ENCODE peak calls at places on chromosomes 11 and 22, in four cellular contexts. F is cardiac fibroblast, R is IMR-90, W is osteoblast. A is an unnamed sample.

GRCh38 chr11:134224710-134225662 is 515 bp downstream of the VPS26B start:
- DNase-seq in R (peak), W (peak), F (peak), A (peak)

GRCh38 chr22:50701428-50702154 is 29.0 kb downstream of the SHANK3 start:
- DNase-seq in W (peak), R (no peak), F (no peak), A (no peak)

GRCh38 chr11:17979770-17980371 is 33.0 kb downstream of the SERGEF start:
- DNase-seq in R (peak), F (peak), W (no peak), A (peak)

GRCh38 chr22:32837142-32837541 is 35.6 kb downstream of the TIMP3 start:
- DNase-seq in F (no peak), W (no peak), R (no peak), A (no peak)

GRCh38 chr11:269146-269890 is 8.9 kb upstream of the NLRP6 start:
- DNase-seq in W (peak), R (no peak), F (peak), A (no peak)

GRCh38 chr11:64758330-64759079 is 1.3 kb downstream of the PYGM start:
- DNase-seq in W (peak), F (no peak), R (no peak), A (no peak)

GRCh38 chr22:48579035-48579914 is 1248.4 kb downstream of the BRD1 start:
- DNase-seq in F (no peak), R (no peak), W (no peak), A (peak)

GRCh38 chr11:14234446-14234845 is 124.5 kb downstream of the RRAS2 start:
- DNase-seq in R (no peak), F (no peak), W (peak), A (no peak)

GRCh38 chr11:62393735-62394134 is 25.1 kb upstream of the SCGB1A1 start:
- DNase-seq in W (no peak), F (no peak), R (no peak), A (no peak)

GRCh38 chr11:36155770-36156485 is 133.3 kb downstream of the COMMD9 start:
- DNase-seq in R (peak), W (peak), F (peak), A (peak)

GRCh38 chr11:57641426-57641825 is 8.3 kb downstream of the YPEL4 start:
- DNase-seq in F (peak), W (peak), R (peak), A (peak)

GRCh38 chr11:44556735-44557409 is 8.6 kb upstream of the CD82 start:
- DNase-seq in R (peak), W (no peak), F (peak), A (peak)

GRCh38 chr11:118415739-118416068 is 14.3 kb downstream of the ATP5MG start:
- DNase-seq in R (peak), F (peak), W (peak), A (peak)

GRCh38 chr11:57453543-57454177 is 6.7 kb upstream of the RTN4RL2 start:
- DNase-seq in W (peak), R (no peak), F (no peak), A (no peak)

GRCh38 chr11:30143098-30143705 is 87.6 kb upstream of the FSHB start:
- DNase-seq in W (no peak), R (peak), F (peak), A (peak)

GRCh38 chr22:40594346-40594745 is 42.2 kb downstream of the MRTFA start:
- DNase-seq in W (no peak), R (no peak), F (no peak), A (no peak)

GRCh38 chr11:46574656-46575055 is 19.2 kb downstream of the AMBRA1 start:
- DNase-seq in R (no peak), F (no peak), W (no peak), A (no peak)

GRCh38 chr22:43310311-43310710 is 32.9 kb downstream of the SCUBE1 start:
- DNase-seq in F (no peak), R (no peak), W (no peak), A (peak)

GRCh38 chr11:58504232-58504631 is 3.7 kb downstream of the OR5B21 start:
- DNase-seq in R (no peak), W (no peak), F (no peak), A (no peak)

GRCh38 chr22:30605449-30606110 is 1.4 kb upstream of the TCN2 start:
- DNase-seq in F (peak), R (peak), W (peak), A (peak)

GRCh38 chr22:32416556-32417085 is 4.6 kb upstream of the RTCB start:
- DNase-seq in F (no peak), W (no peak), R (no peak), A (peak)

GRCh38 chr11:44988111-44988510 is 37.4 kb upstream of the TP53I11 start:
- DNase-seq in W (no peak), F (no peak), R (no peak), A (no peak)

GRCh38 chr11:65651589-65652510 is 10.9 kb downstream of the RELA start:
- DNase-seq in W (peak), R (peak), F (peak), A (no peak)

GRCh38 chr11:84163115-84163514 is 876.9 kb upstream of the CCDC90B start:
- DNase-seq in F (no peak), W (no peak), R (no peak), A (no peak)

GRCh38 chr11:35584321-35584720 is 33.9 kb upstream of the FJX1 start:
- DNase-seq in F (peak), W (peak), R (peak), A (no peak)

DNA sequence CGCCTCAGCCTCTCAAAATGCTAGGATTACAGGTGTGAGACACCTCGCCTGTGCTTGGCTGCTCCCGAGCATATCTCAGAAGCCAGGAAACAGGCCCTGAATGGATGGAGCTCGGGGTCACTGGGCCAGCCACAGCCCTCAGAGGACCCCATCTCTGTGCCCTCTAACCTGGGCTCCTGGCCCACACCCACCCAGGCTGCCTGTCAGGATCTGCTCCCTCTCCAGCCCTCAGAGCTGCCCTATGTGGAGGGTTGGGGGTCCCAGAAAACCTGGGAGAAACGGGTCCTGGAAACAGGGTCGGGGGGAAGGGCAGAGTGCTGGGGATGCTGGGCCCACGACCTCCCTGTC is 5.2 kb upstream of the CCDC188 start:
- DNase-seq in R (no peak), W (no peak), F (no peak), A (no peak)
- H3K4me3 ChIP-seq in R (no peak), W (no peak), F (no peak), A (no peak)

DNA sequence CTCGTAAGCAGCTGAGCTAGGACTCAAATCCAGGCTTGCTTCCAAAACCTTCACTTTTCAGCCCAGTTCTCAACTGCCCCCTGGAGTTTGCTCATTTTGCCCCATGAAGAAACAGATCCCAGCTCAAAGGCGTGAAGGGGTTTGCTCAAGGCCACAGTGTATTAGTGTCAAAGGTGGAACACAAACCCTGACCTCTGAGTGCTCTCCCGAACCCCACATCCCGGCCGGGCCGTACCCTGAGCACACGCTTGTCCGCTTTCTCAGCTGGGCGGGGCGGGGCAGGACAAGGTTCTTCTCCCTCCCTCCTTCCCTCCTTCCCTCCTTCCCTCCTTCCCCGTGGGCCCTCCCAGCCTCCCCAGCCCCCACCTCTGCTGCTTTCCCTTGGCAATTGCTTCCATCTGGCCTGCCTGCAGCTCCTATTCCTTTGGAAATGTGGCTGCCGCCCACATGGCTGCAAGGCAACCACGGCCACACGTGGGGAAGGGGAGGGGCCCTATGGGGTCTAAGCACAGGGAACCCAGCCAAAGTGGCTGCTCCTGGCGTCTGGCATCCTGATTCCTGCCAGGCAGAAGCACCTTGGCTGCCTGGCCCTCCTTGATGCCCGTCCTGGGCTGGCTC is 4.1 kb downstream of the ST3GAL4 start:
- DNase-seq in F (peak), W (peak), R (peak), A (peak)
- H3K4me3 ChIP-seq in F (no peak), W (peak), R (no peak), A (no peak)

DNA sequence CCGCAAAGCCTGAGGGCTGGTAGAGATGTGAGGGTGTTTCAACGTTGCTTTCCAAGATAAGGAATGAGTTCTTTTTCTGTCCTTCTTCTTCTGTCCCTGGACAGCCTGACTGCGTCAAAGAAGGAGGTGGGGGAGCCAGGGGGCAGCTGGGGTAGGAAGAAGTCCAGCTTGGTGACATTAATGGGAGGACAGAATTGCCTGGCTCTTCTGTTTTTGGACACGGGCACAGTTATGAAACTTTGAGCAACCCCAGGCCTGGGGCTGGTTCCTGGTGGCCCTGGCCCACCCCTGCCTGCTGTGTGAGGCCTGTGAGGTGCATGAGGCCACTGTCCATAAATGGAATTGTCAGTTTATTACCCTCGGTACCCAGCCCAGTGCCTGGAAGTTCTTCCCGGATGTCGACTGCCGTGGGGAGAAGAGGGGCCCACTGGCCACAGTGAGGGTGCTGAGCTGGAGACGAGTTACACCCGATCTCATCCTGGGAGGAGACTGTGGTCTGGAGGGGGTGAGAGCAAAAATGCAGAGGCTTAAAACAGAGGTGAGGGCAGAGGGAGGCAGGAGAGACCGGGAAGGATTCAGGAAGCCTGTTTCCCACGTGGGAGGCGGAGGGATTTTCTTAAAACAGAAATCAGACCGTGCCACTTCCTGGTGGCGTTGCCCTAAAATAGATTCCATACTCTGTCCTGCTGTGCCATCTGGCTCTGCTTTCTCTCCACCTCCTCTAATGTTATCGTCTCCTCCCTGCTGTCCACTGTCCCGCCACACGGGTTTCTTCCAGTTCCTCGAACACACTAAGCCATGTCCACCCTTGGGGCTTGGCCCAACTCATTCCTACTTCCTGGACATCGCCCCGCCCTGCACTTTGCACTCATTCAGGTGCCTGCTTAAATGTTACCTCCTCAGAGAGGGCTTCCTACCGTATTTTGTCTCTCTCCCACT is 59.7 kb upstream of the RASD2 start:
- DNase-seq in F (no peak), W (no peak), R (no peak), A (peak)
- H3K4me3 ChIP-seq in F (no peak), W (no peak), R (no peak), A (no peak)

DNA sequence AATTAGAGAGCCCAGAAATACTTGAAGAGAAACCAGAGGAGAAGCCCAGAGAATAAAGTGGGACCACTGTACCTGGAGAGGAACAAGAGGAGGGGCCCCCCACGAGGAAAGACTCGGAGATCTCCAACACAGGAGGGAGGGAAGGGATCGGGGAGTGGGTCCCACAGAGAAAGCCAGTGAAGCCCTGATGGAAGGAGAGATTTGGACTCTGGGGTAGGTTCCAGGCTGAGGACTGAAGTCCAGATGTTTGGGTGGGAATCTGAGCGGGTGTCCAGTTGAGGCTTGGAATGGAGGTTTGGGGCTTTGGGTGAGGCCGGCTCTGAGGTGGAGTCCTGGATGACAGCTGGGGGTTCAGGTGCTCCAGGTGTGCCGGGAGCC is 32.7 kb downstream of the PDE2A start:
- DNase-seq in R (no peak), W (peak), F (no peak), A (no peak)
- H3K4me3 ChIP-seq in R (no peak), W (no peak), F (no peak), A (peak)

GRCh38 chr22:20206709-20207215 is 55.9 kb upstream of the CCDC188 start:
- DNase-seq in R (peak), W (no peak), F (peak), A (no peak)
- H3K4me3 ChIP-seq in R (peak), W (peak), F (peak), A (peak)

GRCh38 chr11:87352759-87353707 is 315.3 kb downstream of the TMEM135 start:
- DNase-seq in W (peak), R (peak), F (peak), A (peak)
- H3K4me3 ChIP-seq in W (peak), R (no peak), F (no peak), A (no peak)

GRCh38 chr11:12085371-12086251 is 24.8 kb upstream of the MICAL2 start:
- DNase-seq in W (peak), R (peak), F (peak), A (no peak)

GRCh38 chr11:12088531-12088930 is 21.9 kb upstream of the MICAL2 start:
- DNase-seq in W (no peak), F (no peak), R (no peak), A (no peak)

GRCh38 chr11:12088047-12088481 is 22.3 kb upstream of the MICAL2 start:
- DNase-seq in R (peak), W (peak), F (peak), A (peak)

GRCh38 chr11:12087075-12087775 is 23.2 kb upstream of the MICAL2 start:
- DNase-seq in R (peak), W (peak), F (peak), A (no peak)

GRCh38 chr11:12086271-12087074 is 23.9 kb upstream of the MICAL2 start:
- DNase-seq in R (peak), W (peak), F (peak), A (peak)
- H3K4me3 ChIP-seq in R (peak), W (peak), F (no peak), A (no peak)

DNA sequence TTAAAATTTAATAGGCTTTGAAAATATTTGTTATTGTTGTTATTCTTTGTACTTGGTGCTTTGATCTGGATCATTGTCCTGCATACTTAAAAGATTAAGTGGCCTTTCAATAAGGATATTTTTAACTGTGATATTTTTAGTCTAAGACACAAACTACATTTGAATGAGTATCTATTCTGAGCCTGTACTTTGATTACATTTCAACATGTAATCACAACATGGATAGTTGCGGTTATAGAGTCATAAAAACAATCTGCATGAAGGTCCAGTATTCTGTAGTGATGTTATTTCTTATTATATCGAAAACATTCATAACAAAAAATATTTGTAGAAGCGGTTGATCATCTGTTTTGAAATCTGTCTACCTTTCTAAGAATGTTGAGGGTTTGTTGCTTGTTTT is 58.6 kb downstream of the HIPK3 start:
- DNase-seq in R (no peak), W (no peak), F (peak), A (no peak)
- H3K4me3 ChIP-seq in R (no peak), W (no peak), F (no peak), A (no peak)

DNA sequence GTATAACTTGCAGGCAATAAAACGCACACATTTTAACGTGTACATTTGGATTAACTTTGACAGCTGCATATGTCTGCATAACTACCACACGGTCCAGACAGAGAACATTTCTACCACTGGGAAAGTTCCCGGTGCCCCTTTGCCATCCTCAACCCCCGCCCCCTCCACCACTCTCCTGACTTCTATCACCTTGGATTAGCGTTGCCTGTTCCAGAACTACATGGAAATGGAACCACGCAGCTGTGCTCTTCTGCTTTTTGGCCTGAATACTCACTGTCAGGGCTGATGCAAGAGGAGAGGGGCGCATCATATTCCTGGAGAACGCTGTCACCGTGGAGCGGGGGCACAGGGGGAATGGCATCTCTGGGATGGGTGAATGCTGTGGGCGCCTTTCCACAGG is 62.1 kb downstream of the LRP5 start:
- DNase-seq in F (no peak), W (peak), R (peak), A (no peak)
- H3K4me3 ChIP-seq in F (no peak), W (peak), R (no peak), A (no peak)

A was measured in A673.